ENCODE peak calls at places on chromosomes 12 and 14, in nine cellular contexts. F, Q, O, N, L, A, H, S and Z are unnamed samples.

GRCh38 chr14:70640938-70641547 is 673 bp upstream of the TTC9 start:
- DNase-seq in H (no peak), S (no peak), Q (peak), A (peak), N (peak), F (no peak), L (peak), O (peak), Z (peak)

GRCh38 chr12:6074979-6075585 is 49.4 kb downstream of the VWF start:
- DNase-seq in O (no peak), F (no peak), S (no peak), H (no peak), Q (no peak), L (peak), N (no peak), A (no peak), Z (no peak)

GRCh38 chr12:29073631-29074239 is 75.3 kb upstream of the FAR2 start:
- DNase-seq in F (peak), L (peak), H (no peak), N (no peak), O (peak), Q (peak), A (peak), S (no peak), Z (no peak)

GRCh38 chr12:103930787-103931536 is 752 bp downstream of the HSP90B1 start:
- DNase-seq in F (no peak), A (peak), H (no peak), S (peak), O (peak), N (no peak), Q (no peak), L (peak), Z (no peak)

GRCh38 chr14:96926006-96926405 is 128.8 kb downstream of the VRK1 start:
- DNase-seq in L (no peak), S (no peak), N (no peak), Q (no peak), H (no peak), A (no peak), F (no peak), O (no peak), Z (no peak)

GRCh38 chr12:96343347-96343954 is 56.8 kb downstream of the CDK17 start:
- DNase-seq in F (no peak), Q (no peak), S (no peak), A (no peak), L (peak), H (no peak), N (no peak), O (no peak), Z (no peak)

GRCh38 chr12:88529531-88530488 is 50.5 kb downstream of the KITLG start:
- DNase-seq in Q (peak), S (no peak), N (no peak), A (no peak), O (no peak), F (no peak), L (no peak), H (no peak), Z (no peak)

GRCh38 chr14:104392001-104392395 is 187.6 kb upstream of the C14orf180 start:
- DNase-seq in O (no peak), N (no peak), F (no peak), L (no peak), A (no peak), Q (no peak), S (no peak), H (no peak), Z (no peak)

GRCh38 chr14:101810897-101811620 is 49.5 kb downstream of the PPP2R5C start:
- DNase-seq in H (no peak), L (peak), S (no peak), O (peak), A (peak), N (no peak), F (peak), Q (no peak), Z (no peak)

GRCh38 chr12:128079476-128079875 is 187.5 kb upstream of the TMEM132C start:
- DNase-seq in F (no peak), S (no peak), O (no peak), Q (no peak), A (no peak), H (no peak), N (no peak), L (no peak), Z (no peak)

GRCh38 chr12:119695034-119695433 is 27.1 kb downstream of the PRKAB1 start:
- DNase-seq in Q (no peak), O (peak), H (no peak), A (peak), F (no peak), L (peak), S (peak), N (peak), Z (no peak)

GRCh38 chr14:103518416-103519042 is 4.1 kb downstream of the CKB start:
- DNase-seq in N (peak), H (no peak), A (peak), S (peak), L (peak), F (no peak), O (peak), Q (peak), Z (peak)

GRCh38 chr14:64340560-64341196 is 46.5 kb upstream of the ESR2 start:
- DNase-seq in F (no peak), Q (no peak), A (no peak), L (peak), N (no peak), S (no peak), O (no peak), H (no peak), Z (no peak)

GRCh38 chr12:122023339-122024131 is 1.9 kb downstream of the BCL7A start:
- DNase-seq in L (peak), S (peak), Q (peak), A (peak), O (peak), F (peak), N (peak), H (no peak), Z (no peak)

GRCh38 chr12:113220593-113221180 is 577 bp upstream of the TPCN1 start:
- DNase-seq in F (no peak), O (no peak), Q (peak), H (no peak), L (peak), A (peak), N (peak), S (no peak), Z (no peak)

GRCh38 chr14:34593740-34594375 is 36.1 kb downstream of the SNX6 start:
- DNase-seq in F (peak), L (peak), H (no peak), A (no peak), N (no peak), S (no peak), Q (no peak), O (no peak), Z (no peak)

GRCh38 chr12:117121456-117121855 is 22.2 kb upstream of the TESC start:
- DNase-seq in L (no peak), N (no peak), S (no peak), O (no peak), F (no peak), Q (no peak), H (no peak), A (no peak), Z (no peak)

GRCh38 chr12:124964836-124965462 is 24.0 kb downstream of the DHX37 start:
- DNase-seq in L (no peak), Q (no peak), S (no peak), H (no peak), F (no peak), O (no peak), A (no peak), N (no peak), Z (no peak)

GRCh38 chr12:20646239-20646827 is 48.8 kb upstream of the SLCO1C1 start:
- DNase-seq in Q (peak), H (no peak), S (no peak), F (peak), O (peak), L (peak), N (peak), A (peak), Z (no peak)

GRCh38 chr12:3698218-3698974 is 54.5 kb downstream of the CRACR2A start:
- DNase-seq in H (no peak), S (no peak), F (peak), L (peak), O (peak), A (peak), Q (peak), N (no peak), Z (no peak)